ENCODE peak calls at places on chromosome 4, in six cellular contexts. B, D, V, Q, L and W are unnamed samples.

GRCh38 chr4:9804918-9805317 is 23.5 kb downstream of the DRD5 start:
- DNase-seq in L (no peak), Q (no peak), B (no peak), D (no peak), V (no peak), W (no peak)

GRCh38 chr4:114272226-114272625 is 292.8 kb upstream of the ARSJ start:
- DNase-seq in B (no peak), L (no peak), Q (no peak), D (peak; percentile 77), V (peak; percentile 87), W (peak; percentile 92)

GRCh38 chr4:151567056-151567455 is 158.1 kb downstream of the FHIP1A start:
- DNase-seq in B (no peak), Q (no peak), L (no peak), D (no peak), V (no peak), W (no peak)

GRCh38 chr4:1793496-1793840 is 375 bp downstream of the FGFR3 start:
- DNase-seq in Q (peak; percentile 73), V (no peak), L (peak; percentile 64), B (no peak), D (peak; percentile 42), W (peak; percentile 16)

GRCh38 chr4:154707877-154708276 is 35.9 kb upstream of the LRAT start:
- DNase-seq in B (no peak), L (no peak), V (no peak), D (no peak), Q (no peak), W (no peak)

GRCh38 chr4:183571350-183572076 is 66.7 kb downstream of the ING2 start:
- DNase-seq in L (no peak), B (no peak), Q (no peak), D (peak; percentile 25), V (no peak), W (peak; percentile 38)

GRCh38 chr4:154491341-154491679 is 289 bp downstream of the DCHS2 start:
- DNase-seq in D (peak; percentile 19), B (no peak), Q (peak; percentile 73), L (no peak), V (no peak), W (peak; percentile 9)

GRCh38 chr4:113955411-113955810 is 24.0 kb downstream of the ARSJ start:
- DNase-seq in D (no peak), B (no peak), Q (no peak), V (no peak), L (no peak), W (no peak)

GRCh38 chr4:94889961-94890360 is 132.2 kb downstream of the BMPR1B start:
- DNase-seq in L (no peak), V (no peak), Q (no peak), B (no peak), D (peak; percentile 90), W (peak; percentile 54)

GRCh38 chr4:175469519-175469918 is 342.5 kb downstream of the GPM6A start:
- DNase-seq in D (no peak), Q (peak; percentile 16), B (no peak), V (no peak), L (no peak), W (peak; percentile 7)

GRCh38 chr4:70178075-70178660 is 17.4 kb upstream of the ODAM start:
- DNase-seq in D (no peak), L (no peak), B (no peak), Q (no peak), V (no peak), W (no peak)

GRCh38 chr4:181701219-181701618 is 542.0 kb upstream of the TENM3 start:
- DNase-seq in Q (no peak), B (no peak), D (no peak), L (no peak), V (no peak), W (no peak)

GRCh38 chr4:52619591-52619931 is 39.5 kb downstream of the USP46 start:
- DNase-seq in B (no peak), D (no peak), Q (no peak), L (no peak), V (no peak), W (no peak)

GRCh38 chr4:15913631-15913970 is 24.9 kb downstream of the FGFBP1 start:
- DNase-seq in D (peak; percentile 95), Q (no peak), B (no peak), V (peak; percentile 72), L (no peak), W (peak; percentile 97)

GRCh38 chr4:15912236-15912635 is 26.3 kb downstream of the FGFBP1 start:
- DNase-seq in L (no peak), V (no peak), B (no peak), D (no peak), Q (no peak), W (peak; percentile 10)

GRCh38 chr4:15912961-15913630 is 25.4 kb downstream of the FGFBP1 start:
- DNase-seq in L (no peak), D (peak; percentile 65), Q (no peak), B (no peak), V (no peak), W (peak; percentile 64)

GRCh38 chr4:15914291-15914690 is 24.2 kb downstream of the FGFBP1 start:
- DNase-seq in B (no peak), D (no peak), L (no peak), V (no peak), Q (no peak), W (no peak)

DNA sequence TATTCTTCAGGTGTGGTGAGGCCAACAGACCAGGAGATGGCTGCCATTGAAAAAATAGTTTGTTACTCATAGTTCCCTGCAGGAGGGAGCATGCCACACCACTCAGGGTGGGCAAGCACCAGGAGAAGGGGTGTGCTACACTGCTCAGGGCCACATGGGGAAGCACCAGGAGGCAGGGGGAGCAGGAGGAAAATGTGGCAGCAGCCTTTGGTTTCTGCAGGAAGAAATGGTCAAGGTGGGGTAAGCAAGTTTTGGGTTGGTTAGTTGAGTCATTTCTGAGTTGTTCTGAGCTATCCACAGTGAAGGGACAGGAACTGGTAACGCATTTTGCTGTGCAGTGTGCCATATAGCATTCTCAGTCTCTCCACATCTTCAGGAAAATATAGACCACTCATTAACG is 23.8 kb downstream of the FGFBP1 start:
- DNase-seq in L (no peak), V (no peak), B (no peak), Q (no peak), D (no peak), W (no peak)
- H3K4me3 ChIP-seq in L (no peak overlapping the region), V (no peak overlapping the region), B (no peak overlapping the region), Q (no peak overlapping the region), D (no peak overlapping the region), W (no peak overlapping the region)

GRCh38 chr4:86543560-86544312 is 50.4 kb upstream of the PTPN13 start:
- DNase-seq in V (no peak), Q (peak; percentile 86), L (no peak), B (no peak), D (peak; percentile 54), W (peak; percentile 37)

GRCh38 chr4:86547140-86547539 is 47.0 kb upstream of the PTPN13 start:
- DNase-seq in V (no peak), L (no peak), Q (no peak), B (no peak), D (no peak), W (no peak)

GRCh38 chr4:86542319-86543027 is 51.6 kb upstream of the PTPN13 start:
- DNase-seq in D (no peak), L (no peak), Q (peak; percentile 22), B (no peak), V (no peak), W (no peak)

GRCh38 chr4:86544313-86544966 is 49.7 kb upstream of the PTPN13 start:
- DNase-seq in D (no peak), Q (no peak), V (no peak), L (peak; percentile 29), B (no peak), W (no peak)

GRCh38 chr4:86543080-86543479 is 51.0 kb upstream of the PTPN13 start:
- DNase-seq in B (no peak), D (no peak), L (no peak), V (no peak), Q (peak; percentile 18), W (no peak)
- TF ChIP-seq CTCF in B (no peak), D (no peak), L (no peak), V (no peak), Q (no peak), W (no peak)

DNA sequence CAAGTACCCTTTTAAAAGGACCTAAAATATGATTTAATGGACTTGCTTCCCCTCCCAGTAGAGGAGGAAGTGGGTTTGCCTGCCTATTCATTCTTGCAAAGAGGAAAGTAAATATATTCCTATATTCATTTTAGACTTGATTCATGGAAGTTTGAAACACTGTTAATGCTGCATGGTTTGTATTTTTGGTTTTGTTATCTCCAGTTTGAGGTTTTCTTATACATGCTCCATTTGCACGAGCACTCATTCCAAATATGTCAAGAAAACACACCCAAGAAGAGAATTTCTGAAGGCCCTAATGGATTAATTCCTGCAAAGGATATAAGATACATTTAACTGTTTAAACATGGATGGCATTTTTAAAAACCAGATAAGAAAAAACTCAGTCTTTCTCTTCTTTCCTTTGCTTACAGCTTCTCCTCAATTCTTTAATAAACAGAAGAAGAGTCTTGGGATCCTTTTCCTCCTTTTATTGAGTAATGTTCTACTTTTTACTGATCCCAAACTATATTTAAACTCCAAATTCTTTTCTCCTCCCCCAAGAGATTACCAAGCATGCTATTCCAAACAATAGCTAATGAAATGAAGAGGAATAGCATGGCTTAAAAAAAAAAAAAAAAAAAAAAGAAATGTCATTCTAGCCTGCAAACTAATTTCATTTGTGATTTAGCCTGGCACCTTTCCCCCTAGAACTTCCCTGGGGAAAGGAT is 54.6 kb upstream of the LDB2 start:
- DNase-seq in V (no peak), L (no peak), B (no peak), Q (no peak), D (peak; percentile 25), W (no peak)
- H3K4me3 ChIP-seq in V (no peak overlapping the region), L (no peak overlapping the region), B (no peak overlapping the region), Q (no peak overlapping the region), D (no peak overlapping the region), W (no peak overlapping the region)

DNA sequence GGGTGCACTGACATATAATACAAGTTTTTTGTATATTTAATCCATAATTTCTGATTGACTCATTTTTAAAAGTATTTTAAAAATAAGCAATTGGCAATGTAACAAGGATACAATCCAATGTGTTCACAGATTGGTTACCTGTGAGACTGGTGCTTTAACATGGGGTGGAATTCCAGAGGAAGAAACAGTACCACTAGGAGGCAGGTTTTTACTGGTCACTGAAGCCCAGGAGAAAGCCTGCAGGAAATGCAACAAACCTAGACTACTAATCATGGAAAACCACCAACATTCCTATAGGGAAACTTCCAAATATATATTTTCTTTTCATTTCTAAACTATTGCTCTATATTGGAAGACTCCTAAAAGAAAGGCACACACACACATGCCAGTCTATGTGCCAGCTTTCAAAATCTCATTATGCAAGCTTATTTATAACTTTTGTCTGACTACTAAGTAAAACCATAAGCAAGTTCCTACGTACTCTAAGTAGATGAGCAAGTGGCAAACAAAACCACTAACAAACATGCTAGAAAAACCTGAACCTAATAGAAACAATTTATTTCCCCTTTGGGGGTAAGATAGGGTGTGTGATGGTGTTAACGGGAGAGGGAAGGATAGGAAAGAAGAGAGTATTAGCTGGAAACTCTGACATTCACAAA is 19.2 kb downstream of the G3BP2 start:
- DNase-seq in L (no peak), V (peak; percentile 61), Q (peak; percentile 50), D (peak; percentile 60), B (no peak), W (peak; percentile 61)
- TF ChIP-seq CTCF in L (peak; percentile 34), V (peak; percentile 49), Q (peak; percentile 61), D (peak; percentile 62), B (no peak), W (peak; percentile 67)